ENCODE peak calls at places on chromosomes 12 and 14, in five cellular contexts. A, T, P, E and U are unnamed samples.

GRCh38 chr12:14989790-14990189 is 16.9 kb downstream of the PDE6H start:
- DNase-seq in A (no peak), E (no peak), T (no peak), P (no peak), U (no peak)

GRCh38 chr14:24171422-24172260 is at the start of gene REC8:
- DNase-seq in A (peak), P (peak), T (peak), E (peak), U (no peak)

GRCh38 chr12:131827961-131828534 is at the start of gene MMP17:
- DNase-seq in P (peak), A (peak), T (peak), E (peak), U (peak)

GRCh38 chr14:103530390-103530789 is 1.4 kb downstream of the TRMT61A start:
- DNase-seq in E (peak), P (no peak), T (peak), A (no peak), U (no peak)

GRCh38 chr12:96698521-96698920 is 208.5 kb upstream of the NEDD1 start:
- DNase-seq in A (no peak), T (no peak), P (no peak), E (no peak), U (no peak)

GRCh38 chr14:68379510-68380303 is 413.2 kb downstream of the ZFP36L1 start:
- DNase-seq in P (no peak), E (no peak), T (no peak), A (no peak), U (no peak)

GRCh38 chr12:68537571-68537970 is 73.1 kb upstream of the RAP1B start:
- DNase-seq in T (no peak), P (no peak), A (no peak), E (no peak), U (no peak)

GRCh38 chr12:116265361-116266128 is 11.9 kb downstream of the MED13L start:
- DNase-seq in A (no peak), P (no peak), T (no peak), E (no peak), U (no peak)

GRCh38 chr12:88723219-88723618 is 142.9 kb upstream of the KITLG start:
- DNase-seq in P (no peak), A (no peak), E (peak), T (no peak), U (no peak)

GRCh38 chr12:70332236-70332635 is 33.9 kb upstream of the KCNMB4 start:
- DNase-seq in T (no peak), E (no peak), A (no peak), P (no peak), U (no peak)

GRCh38 chr12:43696154-43696553 is 62.4 kb downstream of the PUS7L start:
- DNase-seq in T (no peak), P (no peak), A (no peak), E (no peak), U (no peak)

GRCh38 chr12:59320112-59320511 is 275.7 kb upstream of the SLC16A7 start:
- DNase-seq in P (no peak), A (no peak), T (no peak), E (no peak), U (no peak)

GRCh38 chr14:59118171-59118570 is 70.3 kb upstream of the DAAM1 start:
- DNase-seq in P (no peak), A (no peak), T (no peak), E (no peak), U (no peak)

GRCh38 chr14:94636744-94637412 is 24.7 kb downstream of the SERPINA3 start:
- DNase-seq in P (no peak), T (no peak), A (no peak), E (peak), U (no peak)
- TF ChIP-seq CTCF in P (no peak), T (no peak), A (peak), E (peak), U (peak)

DNA sequence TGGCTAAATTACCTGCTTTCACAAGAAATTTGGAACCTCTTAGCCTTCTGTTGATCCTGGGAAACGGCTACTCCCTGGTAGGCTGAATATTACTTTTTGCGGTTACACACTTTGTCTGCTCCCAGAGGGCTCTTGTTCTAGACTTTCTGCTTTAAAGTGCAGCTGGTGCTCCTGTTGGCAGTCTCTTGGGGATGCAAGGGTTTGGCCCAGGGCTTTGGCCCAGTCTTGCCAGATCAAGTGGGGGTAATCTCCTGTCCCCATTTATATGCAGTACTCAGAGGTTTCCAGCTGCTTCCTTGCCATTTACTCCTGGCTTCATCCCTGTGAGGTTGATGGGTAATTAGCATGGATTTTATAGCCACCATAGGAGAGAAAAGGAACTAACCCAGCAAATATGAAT is 558.2 kb upstream of the MIS18BP1 start:
- DNase-seq in A (no peak), P (no peak), T (no peak), E (no peak), U (no peak)
- H3K27ac ChIP-seq in A (no peak), P (no peak), T (no peak), E (no peak), U (no peak)

DNA sequence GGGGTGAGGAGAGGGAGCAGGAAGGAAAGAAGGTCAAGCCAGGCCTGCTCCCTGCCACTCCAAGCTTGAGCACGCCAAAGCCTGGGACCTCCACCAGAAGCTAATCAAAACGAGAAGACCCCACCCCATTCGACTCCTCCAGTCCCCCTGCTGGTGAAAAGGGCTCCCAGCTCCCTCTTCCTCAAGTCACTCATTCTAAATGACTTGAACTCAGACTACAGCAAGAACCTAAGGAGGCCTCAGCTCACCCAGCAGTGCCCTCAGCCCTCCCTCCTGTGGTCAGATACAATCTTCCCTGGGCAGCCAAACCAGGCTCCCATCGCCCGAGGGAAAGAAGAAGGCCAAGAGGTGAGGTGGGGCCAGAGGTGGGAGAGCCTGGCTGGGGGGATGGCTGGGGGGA is 17.4 kb downstream of the HDAC7 start:
- DNase-seq in T (no peak), P (peak), E (no peak), A (no peak), U (no peak)
- TF ChIP-seq CTCF in T (no peak), P (peak), E (peak), A (peak), U (no peak)

DNA sequence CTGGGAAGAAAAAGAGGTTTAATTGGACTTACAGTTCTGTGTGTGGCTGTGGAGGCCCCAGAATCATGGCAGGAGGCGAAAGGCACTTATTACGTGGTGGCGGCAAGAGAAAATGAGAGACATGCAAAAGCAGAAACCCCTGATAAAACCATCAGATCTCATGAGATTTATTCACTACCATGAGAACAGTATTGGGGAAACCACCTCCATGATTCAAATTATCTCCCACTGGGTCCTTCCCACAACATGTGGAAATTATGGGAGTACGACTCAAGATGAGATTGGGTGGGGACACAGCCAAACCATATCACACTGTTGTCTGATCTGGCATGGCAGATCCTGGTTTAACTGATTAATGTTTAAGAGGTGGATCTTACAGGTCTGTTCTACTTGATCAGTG is 5.5 kb downstream of the DDX47 start:
- DNase-seq in P (no peak), E (no peak), A (no peak), T (no peak), U (no peak)
- H3K27ac ChIP-seq in P (no peak), E (no peak), A (no peak), T (no peak), U (no peak)

DNA sequence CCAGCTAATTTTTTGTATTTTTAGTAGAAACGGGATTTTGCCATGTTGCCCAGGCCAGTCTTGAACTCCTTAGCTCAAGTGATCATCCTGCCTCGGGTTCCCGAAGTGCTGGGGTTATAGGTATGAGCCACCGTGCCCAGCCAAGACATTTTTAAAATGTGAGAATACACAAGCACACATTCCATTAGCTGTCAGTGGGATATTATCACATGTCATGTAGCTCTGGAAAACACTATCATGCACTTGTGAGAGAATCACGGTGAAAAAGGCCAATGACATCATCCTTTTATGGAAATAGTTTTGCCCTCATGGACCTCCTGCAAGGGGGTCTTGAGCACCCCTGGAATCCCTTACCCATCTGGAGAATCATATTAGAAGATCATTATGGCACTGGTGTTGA is 28.3 kb downstream of the ERC1 start:
- DNase-seq in A (no peak), P (no peak), T (no peak), E (no peak), U (no peak)
- TF ChIP-seq CTCF in A (no peak), P (no peak), T (no peak), E (no peak), U (no peak)

DNA sequence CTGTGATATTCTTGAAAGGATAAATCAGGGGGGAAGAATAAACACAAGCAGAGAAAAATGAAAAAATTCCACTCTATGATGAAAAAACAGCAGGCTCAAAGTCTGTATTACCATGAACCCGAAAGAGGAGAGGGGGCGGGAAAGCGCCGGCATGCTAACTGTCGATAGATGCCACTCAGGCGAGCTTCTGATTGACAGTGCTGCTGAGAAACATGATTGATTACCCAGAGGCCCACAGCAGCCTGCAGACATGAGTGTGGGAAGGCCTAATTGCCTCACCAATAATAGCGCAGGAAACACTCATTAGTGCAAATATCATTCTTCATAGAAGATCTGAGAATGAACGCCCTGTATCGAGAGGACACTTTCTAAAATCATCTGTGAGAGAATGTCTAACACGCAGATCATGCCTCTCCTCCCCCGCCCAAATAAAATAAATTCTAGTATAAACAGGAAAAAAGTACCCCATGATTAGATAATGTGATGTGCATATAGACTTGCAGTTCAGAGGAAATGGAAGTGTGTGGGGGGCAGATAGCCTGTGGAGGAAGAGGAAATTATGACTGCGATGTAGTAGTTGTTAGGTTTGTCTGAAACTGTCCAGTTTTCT is 15.5 kb downstream of the TPH2 start:
- DNase-seq in T (no peak), E (no peak), A (no peak), P (no peak), U (no peak)
- H3K27ac ChIP-seq in T (no peak), E (no peak), A (no peak), P (no peak), U (peak)

GRCh38 chr12:26465419-26466097 is 270.2 kb downstream of the SSPN start:
- DNase-seq in T (no peak), E (peak), A (no peak), P (no peak), U (no peak)
- TF ChIP-seq CTCF in T (no peak), E (peak), A (peak), P (no peak), U (no peak)

GRCh38 chr12:126469211-126469610 is 1404.0 kb downstream of the AACS start:
- DNase-seq in T (no peak), P (no peak), A (no peak), E (no peak), U (no peak)

GRCh38 chr12:126464157-126464556 is 1398.9 kb downstream of the AACS start:
- DNase-seq in T (no peak), A (no peak), P (no peak), E (peak), U (no peak)
- H3K27ac ChIP-seq in T (no peak), A (no peak), P (no peak), E (no peak), U (no peak)

DNA sequence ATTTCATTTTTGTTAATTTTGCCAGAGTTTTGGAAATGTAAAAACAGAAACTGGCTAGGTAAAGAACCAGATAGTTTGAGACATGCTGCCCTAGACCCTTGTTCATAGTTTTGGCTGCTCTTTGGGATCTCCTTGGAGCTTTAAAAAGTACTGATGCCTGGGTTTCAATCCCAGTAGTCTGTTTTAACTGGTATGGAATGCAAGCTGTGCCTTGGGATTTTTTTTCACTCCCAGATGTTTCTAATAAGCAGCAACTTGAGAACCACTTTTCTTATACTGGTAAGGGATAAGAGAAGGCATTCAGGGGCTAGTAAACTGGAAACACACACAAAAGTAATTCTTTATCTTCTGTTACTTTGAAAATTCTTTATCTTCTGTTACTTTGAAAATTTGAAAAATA is 18.8 kb downstream of the SLC35F4 start:
- DNase-seq in P (no peak), A (no peak), E (no peak), T (no peak), U (no peak)
- TF ChIP-seq CTCF in P (no peak), A (no peak), E (no peak), T (no peak), U (no peak)

DNA sequence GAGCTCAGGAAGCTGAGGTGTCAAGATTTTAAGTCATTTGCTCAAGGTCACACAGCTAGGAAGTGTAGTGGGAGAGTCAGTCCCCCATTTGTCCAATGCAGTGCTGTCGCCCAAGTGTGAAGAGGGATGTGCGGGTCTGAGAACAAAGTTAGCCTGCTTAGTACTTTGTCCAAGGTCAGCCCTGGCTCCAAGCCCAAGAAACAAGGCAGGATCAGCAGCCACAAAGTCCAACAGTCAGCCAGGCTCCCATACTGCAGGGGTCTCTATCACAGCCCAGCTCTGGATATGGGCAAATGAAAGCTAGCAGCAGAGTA is 90.8 kb upstream of the EEA1 start:
- DNase-seq in E (no peak), A (no peak), P (no peak), T (no peak), U (no peak)
- H3K27ac ChIP-seq in E (peak), A (no peak), P (no peak), T (no peak), U (no peak)